ENCODE peak calls at places on chromosomes 16 and 17, in four cellular contexts. One of them, this sample, is unnamed.
A peak's percentile ranks its signal among the peaks of the same experiment; 100 is the strongest.

GRCh38 chr16:22192261-22193133 is 13.6 kb upstream of the EEF2K start:
- DNase-seq in EL: peak; percentile 87
- DNase-seq in KG1: peak; percentile 68
- DNase-seq in NCI-H1105: peak; percentile 23
- DNase-seq in this sample: peak; percentile 82

GRCh38 chr16:49356728-49357488 is 16.7 kb upstream of the C16orf78 start:
- DNase-seq in KG1: no peak
- DNase-seq in NCI-H1105: no peak
- DNase-seq in EL: no peak
- DNase-seq in this sample: no peak

GRCh38 chr17:27352481-27353460 is 58.9 kb downstream of the WSB1 start:
- DNase-seq in KG1: no peak
- DNase-seq in EL: no peak
- DNase-seq in NCI-H1105: no peak
- DNase-seq in this sample: no peak

GRCh38 chr16:29770250-29770929 is 7.7 kb upstream of the ZG16 start:
- DNase-seq in EL: no peak
- DNase-seq in KG1: no peak
- DNase-seq in NCI-H1105: no peak
- DNase-seq in this sample: no peak

GRCh38 chr16:70156207-70156978 is 17.2 kb upstream of the CLEC18C start:
- DNase-seq in KG1: no peak
- DNase-seq in NCI-H1105: no peak
- DNase-seq in EL: no peak
- DNase-seq in this sample: no peak

GRCh38 chr17:75124041-75124818 is 7.3 kb downstream of the NT5C start:
- DNase-seq in EL: peak; percentile 33
- DNase-seq in NCI-H1105: no peak
- DNase-seq in KG1: no peak
- DNase-seq in this sample: no peak

GRCh38 chr16:89915303-89916232 is 3.1 kb upstream of the MC1R start:
- DNase-seq in EL: no peak
- DNase-seq in KG1: no peak
- DNase-seq in NCI-H1105: no peak
- DNase-seq in this sample: no peak

GRCh38 chr17:38658741-38659345 is 15.9 kb downstream of the EPOP start:
- DNase-seq in KG1: no peak
- DNase-seq in EL: no peak
- DNase-seq in NCI-H1105: no peak
- DNase-seq in this sample: no peak

GRCh38 chr16:30491744-30492308 is 19.3 kb downstream of the ITGAL start:
- DNase-seq in NCI-H1105: no peak
- DNase-seq in KG1: no peak
- DNase-seq in EL: peak; percentile 95
- DNase-seq in this sample: peak; percentile 86

GRCh38 chr17:78022425-78022824 is 63.9 kb downstream of the TNRC6C start:
- DNase-seq in KG1: no peak
- DNase-seq in EL: peak; percentile 41
- DNase-seq in NCI-H1105: no peak
- DNase-seq in this sample: no peak

GRCh38 chr16:83878838-83879237 is 20.1 kb upstream of the MLYCD start:
- DNase-seq in KG1: no peak
- DNase-seq in EL: peak; percentile 63
- DNase-seq in NCI-H1105: no peak
- DNase-seq in this sample: peak; percentile 9

GRCh38 chr16:66678314-66678713 is 18.2 kb downstream of the CMTM4 start:
- DNase-seq in NCI-H1105: no peak
- DNase-seq in KG1: no peak
- DNase-seq in EL: no peak
- DNase-seq in this sample: no peak

GRCh38 chr17:51224615-51225262 is 35.1 kb downstream of the MBTD1 start:
- DNase-seq in NCI-H1105: no peak
- DNase-seq in EL: no peak
- DNase-seq in KG1: no peak
- DNase-seq in this sample: no peak

GRCh38 chr16:64152010-64152767 is 969.7 kb downstream of the CDH11 start:
- DNase-seq in EL: peak; percentile 66
- DNase-seq in KG1: no peak
- DNase-seq in NCI-H1105: no peak
- DNase-seq in this sample: no peak

GRCh38 chr16:88730632-88731607 is 24.6 kb downstream of the CTU2 start:
- DNase-seq in EL: no peak
- DNase-seq in NCI-H1105: no peak
- DNase-seq in KG1: no peak
- DNase-seq in this sample: no peak

GRCh38 chr17:15469260-15469659 is 1.8 kb upstream of the CDRT4 start:
- DNase-seq in NCI-H1105: no peak
- DNase-seq in KG1: no peak
- DNase-seq in EL: peak; percentile 19
- DNase-seq in this sample: no peak

GRCh38 chr16:35339337-35339736 is 1879.9 kb downstream of the TP53TG3F start:
- DNase-seq in NCI-H1105: no peak
- DNase-seq in EL: no peak
- DNase-seq in KG1: no peak
- DNase-seq in this sample: no peak

GRCh38 chr16:51131619-51132018 is 19.5 kb downstream of the SALL1 start:
- DNase-seq in KG1: no peak
- DNase-seq in EL: no peak
- DNase-seq in NCI-H1105: no peak
- DNase-seq in this sample: no peak

GRCh38 chr17:12077773-12078172 is 57.1 kb downstream of the MAP2K4 start:
- DNase-seq in NCI-H1105: no peak
- DNase-seq in EL: no peak
- DNase-seq in KG1: no peak
- DNase-seq in this sample: no peak

This sample was measured in AML-193.